ENCODE peak calls at places on chromosome 9, in four cellular contexts. W, R, T and Q are unnamed samples.

GRCh38 chr9:124079176-124079925 is 67.8 kb downstream of the LHX2 start:
- DNase-seq in W (no peak), R (peak; percentile 66), T (no peak), Q (no peak)

GRCh38 chr9:121976751-121977150 is 116.4 kb downstream of the TTLL11 start:
- DNase-seq in W (no peak), R (peak; percentile 93), T (no peak), Q (no peak)

GRCh38 chr9:124716795-124717194 is 54.3 kb downstream of the NR6A1 start:
- DNase-seq in W (no peak), R (peak; percentile 76), T (no peak), Q (no peak)

GRCh38 chr9:124188331-124189110 is 69.2 kb upstream of the NEK6 start:
- DNase-seq in W (peak; percentile 4), R (no peak), T (no peak), Q (no peak)

GRCh38 chr9:98314381-98315066 is 59.1 kb upstream of the TBC1D2 start:
- DNase-seq in W (no peak), R (peak; percentile 69), T (no peak), Q (no peak)

GRCh38 chr9:91896096-91896495 is 53.9 kb downstream of the ROR2 start:
- DNase-seq in W (no peak), R (no peak), T (no peak), Q (no peak)

GRCh38 chr9:115770521-115770920 is 383.1 kb upstream of the PAPPA start:
- DNase-seq in W (no peak), R (no peak), T (no peak), Q (no peak)

GRCh38 chr9:93262537-93263310 is 78.8 kb downstream of the WNK2 start:
- DNase-seq in W (peak; percentile 70), R (no peak), T (no peak), Q (no peak)

GRCh38 chr9:96498796-96499195 is 48.8 kb downstream of the HABP4 start:
- DNase-seq in W (no peak), R (no peak), T (no peak), Q (no peak)

GRCh38 chr9:129653819-129654528 is 11.5 kb upstream of the PRRX2 start:
- DNase-seq in W (no peak), R (no peak), T (no peak), Q (no peak)

GRCh38 chr9:77291714-77292113 is 114.4 kb downstream of the VPS13A start:
- DNase-seq in W (no peak), R (peak; percentile 33), T (no peak), Q (no peak)

GRCh38 chr9:22240619-22241018 is 206.0 kb upstream of the DMRTA1 start:
- DNase-seq in W (no peak), R (peak; percentile 73), T (peak; percentile 25), Q (no peak)

GRCh38 chr9:86942352-86943222 is 4.7 kb downstream of the GAS1 start:
- DNase-seq in W (no peak), R (no peak), T (no peak), Q (no peak)

GRCh38 chr9:127697575-127697974 is 9.2 kb upstream of the CFAP157 start:
- DNase-seq in W (no peak), R (no peak), T (no peak), Q (no peak)

GRCh38 chr9:130139251-130139650 is 33.0 kb upstream of the NCS1 start:
- DNase-seq in W (no peak), R (no peak), T (no peak), Q (no peak)

GRCh38 chr9:63859475-63860215 is 1425.4 kb downstream of the FOXD4L5 start:
- DNase-seq in W (no peak), R (no peak), T (no peak), Q (no peak)

GRCh38 chr9:91001146-91001611 is 199.6 kb downstream of the SYK start:
- DNase-seq in W (peak; percentile 39), R (peak; percentile 61), T (no peak), Q (no peak)

GRCh38 chr9:120878188-120879130 is 1.5 kb upstream of the PHF19 start:
- DNase-seq in W (no peak), R (no peak), T (no peak), Q (no peak)

GRCh38 chr9:97411789-97412627 is at the start of gene TDRD7:
- DNase-seq in W (peak; percentile 91), R (peak; percentile 75), T (peak; percentile 50), Q (peak; percentile 85)

GRCh38 chr9:121759996-121760395 is 108.6 kb downstream of the DAB2IP start:
- DNase-seq in W (no peak), R (no peak), T (no peak), Q (no peak)

GRCh38 chr9:127654619-127655018 is 42.5 kb downstream of the STXBP1 start:
- DNase-seq in W (no peak), R (no peak), T (no peak), Q (no peak)

GRCh38 chr9:92514635-92515034 is 21.2 kb downstream of the ECM2 start:
- DNase-seq in W (no peak), R (no peak), T (no peak), Q (no peak)

GRCh38 chr9:89412951-89413350 is 85.0 kb downstream of the SEMA4D start:
- DNase-seq in W (no peak), R (no peak), T (no peak), Q (no peak)

DNA sequence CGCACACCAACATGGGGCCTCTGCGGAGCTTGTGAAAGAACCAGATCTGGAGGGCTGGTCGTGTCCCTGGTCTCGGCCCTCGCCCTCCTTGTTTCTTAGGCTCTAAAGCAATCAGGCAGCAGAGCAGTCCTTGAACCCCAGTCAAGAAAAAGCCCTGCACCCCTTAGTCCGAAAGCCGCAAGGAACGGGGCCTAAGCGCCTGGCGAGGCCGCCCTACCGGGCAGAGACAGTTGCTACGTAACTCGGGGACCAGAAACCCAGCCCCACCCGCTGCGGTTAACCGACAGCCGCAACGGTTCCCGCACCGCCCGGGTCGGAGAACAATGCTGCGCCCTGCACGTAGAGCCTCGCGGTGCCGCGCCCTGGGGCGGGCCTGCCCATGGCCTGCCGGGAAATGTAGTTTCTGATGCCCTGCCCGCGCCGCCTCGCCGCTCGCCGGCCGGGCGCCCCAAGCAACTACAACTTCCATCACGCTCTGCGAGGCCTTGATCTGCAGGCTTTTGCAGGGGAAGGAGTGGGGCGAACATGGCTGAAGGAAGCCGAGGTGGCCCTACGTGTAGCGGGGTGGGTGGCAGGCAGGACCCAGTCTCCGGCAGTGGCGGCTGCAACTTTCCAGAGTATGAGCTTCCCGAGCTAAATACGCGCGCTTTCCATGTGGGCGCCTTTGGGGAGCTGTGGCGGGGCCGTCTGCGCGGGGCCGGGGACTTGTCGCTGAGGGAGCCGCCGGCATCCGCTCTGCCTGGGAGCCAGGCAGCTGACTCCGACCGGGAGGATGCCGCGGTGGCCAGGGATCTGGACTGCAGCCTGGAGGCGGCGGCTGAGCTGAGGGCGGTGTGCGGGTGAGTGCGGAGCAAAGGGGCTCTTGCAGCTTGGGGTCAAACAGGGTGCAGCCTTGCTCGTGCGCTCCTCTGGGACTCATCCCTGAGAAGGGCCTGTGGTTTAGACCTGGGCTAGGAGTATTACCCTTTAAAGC is at the start of gene SNAPC3:
- DNase-seq in W (peak; percentile 94), R (peak; percentile 93), T (peak; percentile 81), Q (peak; percentile 86)
- TF ChIP-seq POLR2A in W (no peak), R (no peak), T (peak; percentile 90), Q (peak; percentile 87)

DNA sequence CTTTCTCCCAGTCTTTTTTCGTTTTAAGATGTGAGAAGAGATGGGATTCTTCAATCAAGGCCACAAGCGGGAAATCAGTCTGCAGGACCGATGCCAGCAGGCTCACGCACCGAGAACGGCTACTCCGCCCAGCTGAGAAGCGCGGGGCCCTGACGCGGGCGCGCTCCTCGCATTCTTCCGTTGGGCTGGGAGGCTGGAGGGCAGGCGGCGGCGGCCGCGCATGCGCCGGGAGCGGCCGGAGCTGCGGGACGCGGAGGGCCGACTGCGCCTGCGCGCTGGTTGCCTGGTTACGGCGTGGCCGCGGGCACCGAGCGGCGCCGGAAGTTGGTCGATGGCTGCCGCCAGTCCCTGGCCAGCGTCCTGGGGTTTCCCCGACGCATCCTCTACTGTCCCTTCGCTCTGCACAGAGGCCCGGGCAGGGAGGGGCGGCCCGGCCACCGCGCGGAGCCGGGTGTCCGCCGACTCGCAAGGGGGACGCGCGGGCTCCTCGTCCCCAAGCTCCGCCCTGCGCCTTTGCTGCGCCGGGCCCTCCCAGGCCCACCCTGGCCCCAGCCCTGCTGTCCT is 831 bp upstream of the SEC16A start:
- DNase-seq in W (peak; percentile 95), R (peak; percentile 77), T (peak; percentile 62), Q (peak; percentile 95)
- TF ChIP-seq POLR2A in W (no peak), R (no peak), T (peak; percentile 75), Q (peak; percentile 57)

GRCh38 chr9:134378901-134379338 is 52.7 kb downstream of the RXRA start:
- DNase-seq in W (peak; percentile 78), R (peak; percentile 44), T (no peak), Q (no peak)

GRCh38 chr9:134381671-134382505 is 55.6 kb downstream of the RXRA start:
- DNase-seq in W (no peak), R (no peak), T (no peak), Q (no peak)

GRCh38 chr9:134381262-134381661 is 55.0 kb downstream of the RXRA start:
- DNase-seq in W (no peak), R (no peak), T (no peak), Q (no peak)

GRCh38 chr9:134377976-134378375 is 51.7 kb downstream of the RXRA start:
- DNase-seq in W (peak; percentile 94), R (no peak), T (no peak), Q (no peak)

DNA sequence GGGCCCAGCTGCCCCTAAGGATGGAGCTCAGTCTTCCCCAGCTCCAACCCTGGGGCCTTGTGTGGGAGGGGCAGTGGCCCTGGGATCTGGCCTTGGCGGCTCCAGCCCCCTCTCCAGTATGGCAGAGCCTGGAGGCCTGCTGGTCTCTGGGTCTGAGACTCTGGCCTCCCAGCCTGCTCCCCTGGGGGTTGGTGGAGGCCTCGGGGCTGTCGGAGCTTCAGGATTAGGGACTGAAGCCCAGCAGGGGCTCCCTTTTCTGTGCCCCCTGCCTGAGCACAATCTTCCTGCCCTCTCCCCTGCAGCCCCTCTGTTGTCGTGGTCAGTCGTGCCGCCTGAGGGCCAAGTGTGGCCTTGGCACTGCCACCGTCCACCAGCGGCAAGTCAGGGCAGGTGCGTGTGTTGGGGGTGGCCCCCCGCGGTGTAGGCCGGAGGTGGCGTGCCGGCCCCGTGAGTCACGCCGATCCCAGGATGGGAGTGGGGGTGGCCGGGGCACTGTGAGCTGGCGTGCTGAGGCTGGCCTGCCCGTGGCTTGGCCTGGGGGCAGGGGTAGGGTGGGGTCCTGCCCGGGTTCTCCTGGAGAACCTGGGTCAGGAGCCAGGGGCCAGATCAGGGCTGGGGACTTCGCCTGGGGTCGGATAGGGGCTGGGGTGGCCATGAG is 53.6 kb downstream of the RXRA start:
- DNase-seq in W (no peak), R (no peak), T (no peak), Q (no peak)
- TF ChIP-seq POLR2A in W (no peak), R (no peak), T (no peak), Q (no peak)

DNA sequence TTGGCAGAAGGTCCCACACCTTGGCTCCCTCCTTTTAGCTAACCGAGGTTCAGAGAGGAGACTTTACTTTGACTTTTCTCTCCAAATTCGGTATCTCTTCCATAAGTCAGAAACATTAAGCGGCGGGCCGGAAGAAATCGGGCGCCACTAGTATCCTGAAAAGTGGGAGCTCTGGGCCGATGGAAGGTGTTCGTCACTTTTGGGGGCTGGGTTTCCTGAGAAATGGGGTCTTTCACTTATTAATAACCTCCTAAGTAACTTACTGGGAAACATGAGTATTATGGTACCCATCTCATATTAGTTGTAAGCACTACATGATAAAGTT is 716 bp downstream of the STX17 start:
- DNase-seq in W (no peak), R (no peak), T (no peak), Q (no peak)
- TF ChIP-seq POLR2A in W (no peak), R (no peak), T (no peak), Q (no peak)